ENCODE peak calls at places on chromosomes 16 and 17, in six cellular contexts. One of them, this sample, is unnamed.

GRCh38 chr16:85354623-85355514 is 242.6 kb upstream of the CIBAR2 start:
- DNase-seq in Kasumi-1: peak
- DNase-seq in adipocyte: peak
- DNase-seq in D341Med: no peak
- DNase-seq in CD8-positive, alpha-beta T cell: no peak
- DNase-seq in activated CD8-positive, alpha-beta memory T cell treated with anti-CD3 and anti-CD28 coated beads for 48 hours: no peak
- DNase-seq in this sample: peak

GRCh38 chr17:64262422-64263260 is at the start of gene TEX2:
- DNase-seq in activated CD8-positive, alpha-beta memory T cell treated with anti-CD3 and anti-CD28 coated beads for 48 hours: peak
- DNase-seq in Kasumi-1: peak
- DNase-seq in adipocyte: peak
- DNase-seq in D341Med: peak
- DNase-seq in CD8-positive, alpha-beta T cell: peak
- DNase-seq in this sample: peak

GRCh38 chr16:13829712-13830304 is 90.1 kb upstream of the ERCC4 start:
- DNase-seq in Kasumi-1: no peak
- DNase-seq in activated CD8-positive, alpha-beta memory T cell treated with anti-CD3 and anti-CD28 coated beads for 48 hours: no peak
- DNase-seq in adipocyte: no peak
- DNase-seq in CD8-positive, alpha-beta T cell: no peak
- DNase-seq in D341Med: no peak
- DNase-seq in this sample: no peak

GRCh38 chr16:87463722-87464690 is 28.8 kb downstream of the ZCCHC14 start:
- DNase-seq in Kasumi-1: peak
- DNase-seq in CD8-positive, alpha-beta T cell: peak
- DNase-seq in adipocyte: peak
- DNase-seq in activated CD8-positive, alpha-beta memory T cell treated with anti-CD3 and anti-CD28 coated beads for 48 hours: no peak
- DNase-seq in D341Med: no peak
- DNase-seq in this sample: peak

GRCh38 chr16:73170587-73170986 is 122.7 kb upstream of the ZFHX3 start:
- DNase-seq in CD8-positive, alpha-beta T cell: no peak
- DNase-seq in Kasumi-1: no peak
- DNase-seq in D341Med: no peak
- DNase-seq in activated CD8-positive, alpha-beta memory T cell treated with anti-CD3 and anti-CD28 coated beads for 48 hours: no peak
- DNase-seq in adipocyte: no peak
- DNase-seq in this sample: no peak

GRCh38 chr16:25692734-25693508 is 1.2 kb downstream of the HS3ST4 start:
- DNase-seq in CD8-positive, alpha-beta T cell: no peak
- DNase-seq in activated CD8-positive, alpha-beta memory T cell treated with anti-CD3 and anti-CD28 coated beads for 48 hours: no peak
- DNase-seq in adipocyte: no peak
- DNase-seq in D341Med: no peak
- DNase-seq in Kasumi-1: no peak
- DNase-seq in this sample: no peak

GRCh38 chr17:7438050-7438614 is 1.2 kb upstream of the FGF11 start:
- DNase-seq in Kasumi-1: no peak
- DNase-seq in CD8-positive, alpha-beta T cell: peak
- DNase-seq in D341Med: no peak
- DNase-seq in adipocyte: peak
- DNase-seq in activated CD8-positive, alpha-beta memory T cell treated with anti-CD3 and anti-CD28 coated beads for 48 hours: no peak
- DNase-seq in this sample: peak

GRCh38 chr16:52518884-52519283 is 28.1 kb downstream of the TOX3 start:
- DNase-seq in CD8-positive, alpha-beta T cell: no peak
- DNase-seq in Kasumi-1: no peak
- DNase-seq in D341Med: no peak
- DNase-seq in adipocyte: no peak
- DNase-seq in activated CD8-positive, alpha-beta memory T cell treated with anti-CD3 and anti-CD28 coated beads for 48 hours: no peak
- DNase-seq in this sample: no peak

GRCh38 chr16:54009464-54010176 is 277.0 kb downstream of the IRX3 start:
- DNase-seq in Kasumi-1: no peak
- DNase-seq in D341Med: no peak
- DNase-seq in adipocyte: no peak
- DNase-seq in CD8-positive, alpha-beta T cell: no peak
- DNase-seq in activated CD8-positive, alpha-beta memory T cell treated with anti-CD3 and anti-CD28 coated beads for 48 hours: no peak
- DNase-seq in this sample: no peak

GRCh38 chr16:1612320-1613111 is at the start of gene CRAMP1:
- DNase-seq in Kasumi-1: peak
- DNase-seq in CD8-positive, alpha-beta T cell: no peak
- DNase-seq in D341Med: peak
- DNase-seq in adipocyte: peak
- DNase-seq in activated CD8-positive, alpha-beta memory T cell treated with anti-CD3 and anti-CD28 coated beads for 48 hours: no peak
- DNase-seq in this sample: peak

GRCh38 chr16:89115216-89115949 is 21.7 kb downstream of the ACSF3 start:
- DNase-seq in activated CD8-positive, alpha-beta memory T cell treated with anti-CD3 and anti-CD28 coated beads for 48 hours: peak
- DNase-seq in Kasumi-1: peak
- DNase-seq in adipocyte: no peak
- DNase-seq in D341Med: no peak
- DNase-seq in CD8-positive, alpha-beta T cell: peak
- DNase-seq in this sample: no peak

GRCh38 chr16:27363797-27364196 is 38.2 kb upstream of the IL21R start:
- DNase-seq in adipocyte: no peak
- DNase-seq in D341Med: no peak
- DNase-seq in CD8-positive, alpha-beta T cell: no peak
- DNase-seq in activated CD8-positive, alpha-beta memory T cell treated with anti-CD3 and anti-CD28 coated beads for 48 hours: no peak
- DNase-seq in Kasumi-1: no peak
- DNase-seq in this sample: no peak

GRCh38 chr17:50731575-50732460 is 12.4 kb downstream of the LUC7L3 start:
- DNase-seq in adipocyte: no peak
- DNase-seq in activated CD8-positive, alpha-beta memory T cell treated with anti-CD3 and anti-CD28 coated beads for 48 hours: no peak
- DNase-seq in Kasumi-1: no peak
- DNase-seq in D341Med: peak
- DNase-seq in CD8-positive, alpha-beta T cell: no peak
- DNase-seq in this sample: no peak

GRCh38 chr17:28948873-28949184 is 2.5 kb downstream of the PHF12 start:
- DNase-seq in D341Med: peak
- DNase-seq in Kasumi-1: no peak
- DNase-seq in adipocyte: no peak
- DNase-seq in CD8-positive, alpha-beta T cell: no peak
- DNase-seq in activated CD8-positive, alpha-beta memory T cell treated with anti-CD3 and anti-CD28 coated beads for 48 hours: no peak
- DNase-seq in this sample: no peak

GRCh38 chr16:84703671-84704070 is 3.9 kb downstream of the USP10 start:
- DNase-seq in CD8-positive, alpha-beta T cell: no peak
- DNase-seq in Kasumi-1: no peak
- DNase-seq in D341Med: no peak
- DNase-seq in adipocyte: no peak
- DNase-seq in activated CD8-positive, alpha-beta memory T cell treated with anti-CD3 and anti-CD28 coated beads for 48 hours: no peak
- DNase-seq in this sample: no peak

GRCh38 chr16:88119881-88120280 is 168.6 kb downstream of the BANP start:
- DNase-seq in CD8-positive, alpha-beta T cell: no peak
- DNase-seq in Kasumi-1: no peak
- DNase-seq in activated CD8-positive, alpha-beta memory T cell treated with anti-CD3 and anti-CD28 coated beads for 48 hours: no peak
- DNase-seq in D341Med: no peak
- DNase-seq in adipocyte: no peak
- DNase-seq in this sample: no peak

GRCh38 chr16:9219811-9220210 is 128.4 kb downstream of the HAPSTR1 start:
- DNase-seq in activated CD8-positive, alpha-beta memory T cell treated with anti-CD3 and anti-CD28 coated beads for 48 hours: no peak
- DNase-seq in Kasumi-1: no peak
- DNase-seq in CD8-positive, alpha-beta T cell: no peak
- DNase-seq in adipocyte: no peak
- DNase-seq in D341Med: no peak
- DNase-seq in this sample: no peak

GRCh38 chr17:81251943-81252301 is 12.8 kb downstream of the NDUFAF8 start:
- DNase-seq in activated CD8-positive, alpha-beta memory T cell treated with anti-CD3 and anti-CD28 coated beads for 48 hours: no peak
- DNase-seq in Kasumi-1: no peak
- DNase-seq in D341Med: no peak
- DNase-seq in CD8-positive, alpha-beta T cell: no peak
- DNase-seq in adipocyte: no peak
- DNase-seq in this sample: no peak

GRCh38 chr17:67891481-67892119 is 66.3 kb downstream of the BPTF start:
- DNase-seq in Kasumi-1: no peak
- DNase-seq in adipocyte: peak
- DNase-seq in activated CD8-positive, alpha-beta memory T cell treated with anti-CD3 and anti-CD28 coated beads for 48 hours: no peak
- DNase-seq in CD8-positive, alpha-beta T cell: no peak
- DNase-seq in D341Med: peak
- DNase-seq in this sample: peak

GRCh38 chr17:2233441-2233947 is 70.1 kb downstream of the SMG6 start:
- DNase-seq in Kasumi-1: no peak
- DNase-seq in D341Med: no peak
- DNase-seq in CD8-positive, alpha-beta T cell: no peak
- DNase-seq in adipocyte: peak
- DNase-seq in activated CD8-positive, alpha-beta memory T cell treated with anti-CD3 and anti-CD28 coated beads for 48 hours: no peak
- DNase-seq in this sample: peak

GRCh38 chr16:48608452-48608851 is 1.5 kb downstream of the N4BP1 start:
- DNase-seq in D341Med: no peak
- DNase-seq in Kasumi-1: no peak
- DNase-seq in adipocyte: no peak
- DNase-seq in activated CD8-positive, alpha-beta memory T cell treated with anti-CD3 and anti-CD28 coated beads for 48 hours: no peak
- DNase-seq in CD8-positive, alpha-beta T cell: no peak
- DNase-seq in this sample: no peak

GRCh38 chr16:24309222-24309905 is 53.2 kb downstream of the CACNG3 start:
- DNase-seq in CD8-positive, alpha-beta T cell: no peak
- DNase-seq in activated CD8-positive, alpha-beta memory T cell treated with anti-CD3 and anti-CD28 coated beads for 48 hours: no peak
- DNase-seq in Kasumi-1: no peak
- DNase-seq in D341Med: no peak
- DNase-seq in adipocyte: no peak
- DNase-seq in this sample: no peak

GRCh38 chr17:47649972-47650524 is 329 bp downstream of the KPNB1 start:
- DNase-seq in Kasumi-1: no peak
- DNase-seq in D341Med: no peak
- DNase-seq in activated CD8-positive, alpha-beta memory T cell treated with anti-CD3 and anti-CD28 coated beads for 48 hours: no peak
- DNase-seq in CD8-positive, alpha-beta T cell: no peak
- DNase-seq in adipocyte: no peak
- DNase-seq in this sample: no peak

GRCh38 chr16:67191995-67192681 is at the start of gene E2F4:
- DNase-seq in CD8-positive, alpha-beta T cell: peak
- DNase-seq in D341Med: peak
- DNase-seq in Kasumi-1: peak
- DNase-seq in activated CD8-positive, alpha-beta memory T cell treated with anti-CD3 and anti-CD28 coated beads for 48 hours: peak
- DNase-seq in adipocyte: peak
- DNase-seq in this sample: peak

This sample was measured in AG20443.